ENCODE peak calls at places on chromosome 22, in six cellular contexts. One of them, this sample, is unnamed.

GRCh38 chr22:35313311-35314121 is 13.8 kb downstream of the TOM1 start:
- DNase-seq in tibial nerve: no peak
- DNase-seq in suprapubic skin: peak; percentile 72
- DNase-seq in aorta: peak; percentile 71
- DNase-seq in dorsolateral prefrontal cortex: no peak
- DNase-seq in transverse colon: no peak
- DNase-seq in this sample: no peak

GRCh38 chr22:35505394-35506258 is 35.0 kb upstream of the RASD2 start:
- DNase-seq in tibial nerve: no peak
- DNase-seq in suprapubic skin: no peak
- DNase-seq in aorta: no peak
- DNase-seq in dorsolateral prefrontal cortex: no peak
- DNase-seq in transverse colon: no peak
- DNase-seq in this sample: no peak

GRCh38 chr22:24706050-24706449 is 68.5 kb downstream of the PIWIL3 start:
- DNase-seq in tibial nerve: no peak
- DNase-seq in suprapubic skin: no peak
- DNase-seq in aorta: no peak
- DNase-seq in dorsolateral prefrontal cortex: no peak
- DNase-seq in transverse colon: no peak
- DNase-seq in this sample: no peak

GRCh38 chr22:44862981-44863860 is 110.8 kb downstream of the ARHGAP8 start:
- DNase-seq in tibial nerve: no peak
- DNase-seq in suprapubic skin: no peak
- DNase-seq in aorta: no peak
- DNase-seq in dorsolateral prefrontal cortex: no peak
- DNase-seq in transverse colon: no peak
- DNase-seq in this sample: no peak

GRCh38 chr22:35381424-35381772 is 502 bp downstream of the HMOX1 start:
- DNase-seq in tibial nerve: no peak
- DNase-seq in suprapubic skin: no peak
- DNase-seq in aorta: no peak
- DNase-seq in dorsolateral prefrontal cortex: no peak
- DNase-seq in transverse colon: no peak
- DNase-seq in this sample: no peak

GRCh38 chr22:40196628-40197027 is 18.9 kb downstream of the TNRC6B start:
- DNase-seq in tibial nerve: no peak
- DNase-seq in suprapubic skin: no peak
- DNase-seq in aorta: no peak
- DNase-seq in dorsolateral prefrontal cortex: no peak
- DNase-seq in transverse colon: no peak
- DNase-seq in this sample: peak; percentile 7

GRCh38 chr22:36816635-36817428 is at the start of gene PVALB:
- DNase-seq in tibial nerve: no peak
- DNase-seq in suprapubic skin: no peak
- DNase-seq in aorta: no peak
- DNase-seq in dorsolateral prefrontal cortex: no peak
- DNase-seq in transverse colon: no peak
- DNase-seq in this sample: no peak

GRCh38 chr22:21665047-21665851 is 563 bp upstream of the PPIL2 start:
- DNase-seq in tibial nerve: no peak
- DNase-seq in suprapubic skin: no peak
- DNase-seq in aorta: no peak
- DNase-seq in dorsolateral prefrontal cortex: no peak
- DNase-seq in transverse colon: no peak
- DNase-seq in this sample: no peak

GRCh38 chr22:26477341-26477731 is 6.2 kb downstream of the HPS4 start:
- DNase-seq in tibial nerve: no peak
- DNase-seq in suprapubic skin: no peak
- DNase-seq in aorta: no peak
- DNase-seq in dorsolateral prefrontal cortex: no peak
- DNase-seq in transverse colon: no peak
- DNase-seq in this sample: no peak

GRCh38 chr22:47125603-47126002 is 363.2 kb downstream of the TBC1D22A start:
- DNase-seq in tibial nerve: no peak
- DNase-seq in suprapubic skin: no peak
- DNase-seq in aorta: peak; percentile 25
- DNase-seq in dorsolateral prefrontal cortex: no peak
- DNase-seq in transverse colon: no peak
- DNase-seq in this sample: no peak

GRCh38 chr22:39090426-39091064 is 6.5 kb upstream of the APOBEC3H start:
- DNase-seq in tibial nerve: no peak
- DNase-seq in suprapubic skin: no peak
- DNase-seq in aorta: peak; percentile 62
- DNase-seq in dorsolateral prefrontal cortex: no peak
- DNase-seq in transverse colon: peak; percentile 60
- DNase-seq in this sample: no peak

GRCh38 chr22:25364736-25365241 is 145.3 kb downstream of the CRYBB2 start:
- DNase-seq in tibial nerve: no peak
- DNase-seq in suprapubic skin: peak; percentile 66
- DNase-seq in aorta: peak; percentile 44
- DNase-seq in dorsolateral prefrontal cortex: no peak
- DNase-seq in transverse colon: peak; percentile 70
- DNase-seq in this sample: no peak

GRCh38 chr22:40224702-40225101 is 47.0 kb downstream of the TNRC6B start:
- DNase-seq in tibial nerve: no peak
- DNase-seq in suprapubic skin: no peak
- DNase-seq in aorta: no peak
- DNase-seq in dorsolateral prefrontal cortex: no peak
- DNase-seq in transverse colon: no peak
- DNase-seq in this sample: peak; percentile 53

GRCh38 chr22:43529954-43530863 is 118.4 kb downstream of the MPPED1 start:
- DNase-seq in tibial nerve: no peak
- DNase-seq in suprapubic skin: no peak
- DNase-seq in aorta: no peak
- DNase-seq in dorsolateral prefrontal cortex: no peak
- DNase-seq in transverse colon: no peak
- DNase-seq in this sample: no peak

GRCh38 chr22:43827926-43828710 is 16.0 kb upstream of the EFCAB6 start:
- DNase-seq in tibial nerve: no peak
- DNase-seq in suprapubic skin: peak; percentile 57
- DNase-seq in aorta: no peak
- DNase-seq in dorsolateral prefrontal cortex: no peak
- DNase-seq in transverse colon: no peak
- DNase-seq in this sample: no peak

DNA sequence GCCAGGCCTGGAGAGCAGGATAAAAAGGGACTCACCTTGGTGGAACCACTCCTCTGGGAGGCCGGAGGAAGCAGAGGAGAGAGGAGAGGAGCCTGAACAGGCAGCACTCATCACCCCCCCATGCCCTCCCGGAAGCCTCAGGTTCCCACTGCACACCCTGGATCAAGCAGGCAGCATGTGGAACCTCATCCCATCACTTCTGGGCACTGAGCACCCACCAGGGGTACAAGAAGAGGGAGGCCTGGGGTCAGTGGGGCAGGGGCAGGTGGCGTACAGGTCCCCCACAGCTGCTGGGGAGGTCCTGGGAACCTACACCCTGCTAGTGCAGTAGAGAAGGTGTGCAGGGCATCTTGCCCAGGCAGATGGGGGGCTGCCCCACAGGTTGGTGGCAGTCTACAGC is 35.1 kb upstream of the TXNRD2 start:
- DNase-seq in tibial nerve: no peak
- DNase-seq in suprapubic skin: no peak
- DNase-seq in aorta: no peak
- DNase-seq in dorsolateral prefrontal cortex: no peak
- DNase-seq in transverse colon: no peak
- DNase-seq in this sample: no peak
- H3K27ac ChIP-seq in tibial nerve: peak overlapping the region; percentile 3
- H3K27ac ChIP-seq in suprapubic skin: no peak overlapping the region
- H3K27ac ChIP-seq in aorta: no peak overlapping the region
- H3K27ac ChIP-seq in dorsolateral prefrontal cortex: no peak overlapping the region
- H3K27ac ChIP-seq in transverse colon: no peak overlapping the region
- H3K27ac ChIP-seq in this sample: no peak overlapping the region

GRCh38 chr22:46115388-46115678 is 35.0 kb upstream of the PPARA start:
- DNase-seq in tibial nerve: no peak
- DNase-seq in suprapubic skin: no peak
- DNase-seq in aorta: no peak
- DNase-seq in dorsolateral prefrontal cortex: no peak
- DNase-seq in transverse colon: no peak
- DNase-seq in this sample: no peak
- H3K27ac ChIP-seq in tibial nerve: peak overlapping the region; percentile 87
- H3K27ac ChIP-seq in suprapubic skin: peak overlapping the region; percentile 81
- H3K27ac ChIP-seq in aorta: no peak overlapping the region
- H3K27ac ChIP-seq in dorsolateral prefrontal cortex: no peak overlapping the region
- H3K27ac ChIP-seq in transverse colon: peak overlapping the region; percentile 77
- H3K27ac ChIP-seq in this sample: no peak overlapping the region

DNA sequence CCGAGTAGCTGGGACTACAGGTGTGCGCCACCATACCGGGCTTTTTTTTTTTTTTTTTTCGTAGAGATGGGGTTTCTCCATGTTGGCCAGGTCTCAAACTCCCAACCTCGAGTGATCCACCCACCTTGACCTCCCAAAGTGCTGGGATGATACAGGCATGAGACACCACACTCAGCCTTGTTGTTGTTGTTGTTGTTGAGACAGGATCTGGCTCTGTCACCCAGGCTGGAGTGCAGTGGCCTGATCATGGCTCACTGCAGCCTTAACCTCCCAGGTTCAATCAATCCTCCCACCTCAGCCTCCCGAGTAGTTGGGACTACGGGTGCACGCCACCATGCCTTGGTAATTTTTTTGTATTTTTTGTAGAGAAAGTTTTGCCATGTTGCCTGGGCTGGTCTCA is 23.4 kb upstream of the CLDN5 start:
- DNase-seq in tibial nerve: no peak
- DNase-seq in suprapubic skin: peak; percentile 47
- DNase-seq in aorta: no peak
- DNase-seq in dorsolateral prefrontal cortex: no peak
- DNase-seq in transverse colon: no peak
- DNase-seq in this sample: no peak
- H3K27ac ChIP-seq in tibial nerve: no peak overlapping the region
- H3K27ac ChIP-seq in suprapubic skin: no peak overlapping the region
- H3K27ac ChIP-seq in aorta: no peak overlapping the region
- H3K27ac ChIP-seq in dorsolateral prefrontal cortex: no peak overlapping the region
- H3K27ac ChIP-seq in transverse colon: no peak overlapping the region
- H3K27ac ChIP-seq in this sample: no peak overlapping the region

GRCh38 chr22:19879651-19879995 is 24.9 kb upstream of the GNB1L start:
- DNase-seq in tibial nerve: no peak
- DNase-seq in suprapubic skin: peak; percentile 56
- DNase-seq in aorta: peak; percentile 44
- DNase-seq in dorsolateral prefrontal cortex: no peak
- DNase-seq in transverse colon: no peak
- DNase-seq in this sample: no peak

GRCh38 chr22:19879248-19879575 is 24.5 kb upstream of the GNB1L start:
- DNase-seq in tibial nerve: no peak
- DNase-seq in suprapubic skin: peak; percentile 69
- DNase-seq in aorta: peak; percentile 41
- DNase-seq in dorsolateral prefrontal cortex: no peak
- DNase-seq in transverse colon: no peak
- DNase-seq in this sample: no peak

GRCh38 chr22:19880786-19881569 is 26.3 kb upstream of the GNB1L start:
- DNase-seq in tibial nerve: peak; percentile 38
- DNase-seq in suprapubic skin: peak; percentile 84
- DNase-seq in aorta: peak; percentile 79
- DNase-seq in dorsolateral prefrontal cortex: peak; percentile 55
- DNase-seq in transverse colon: no peak
- DNase-seq in this sample: no peak

GRCh38 chr22:19878461-19879247 is 24.0 kb upstream of the GNB1L start:
- DNase-seq in tibial nerve: no peak
- DNase-seq in suprapubic skin: peak; percentile 64
- DNase-seq in aorta: peak; percentile 9
- DNase-seq in dorsolateral prefrontal cortex: no peak
- DNase-seq in transverse colon: no peak
- DNase-seq in this sample: no peak

GRCh38 chr22:19879996-19880785 is 25.5 kb upstream of the GNB1L start:
- DNase-seq in tibial nerve: no peak
- DNase-seq in suprapubic skin: peak; percentile 74
- DNase-seq in aorta: peak; percentile 41
- DNase-seq in dorsolateral prefrontal cortex: no peak
- DNase-seq in transverse colon: no peak
- DNase-seq in this sample: no peak
- H3K27ac ChIP-seq in tibial nerve: peak overlapping the region; percentile 79
- H3K27ac ChIP-seq in suprapubic skin: peak overlapping the region; percentile 28
- H3K27ac ChIP-seq in aorta: no peak overlapping the region
- H3K27ac ChIP-seq in dorsolateral prefrontal cortex: no peak overlapping the region
- H3K27ac ChIP-seq in transverse colon: peak overlapping the region; percentile 3
- H3K27ac ChIP-seq in this sample: no peak overlapping the region

DNA sequence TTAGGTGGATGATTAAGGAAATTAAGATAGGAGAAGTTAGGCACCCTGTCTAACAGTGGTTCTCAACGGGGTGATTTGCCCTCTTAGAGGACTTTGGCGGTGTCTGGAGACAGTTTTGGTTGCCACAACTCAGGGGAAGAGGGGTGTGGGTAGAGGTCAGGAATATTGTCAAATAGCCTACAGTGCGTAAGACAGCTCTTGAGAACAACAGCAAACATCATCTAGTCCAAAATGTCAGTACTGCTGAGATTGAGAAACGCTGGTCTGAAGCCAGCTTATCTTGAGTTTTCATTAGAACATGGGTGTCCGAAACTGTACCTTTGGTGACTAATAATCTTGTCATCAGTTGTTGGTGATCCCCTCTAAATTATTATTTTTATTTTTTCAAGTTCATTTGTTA is 38.4 kb downstream of the CECR2 start:
- DNase-seq in tibial nerve: no peak
- DNase-seq in suprapubic skin: no peak
- DNase-seq in aorta: no peak
- DNase-seq in dorsolateral prefrontal cortex: no peak
- DNase-seq in transverse colon: no peak
- DNase-seq in this sample: no peak
- H3K27ac ChIP-seq in tibial nerve: no peak overlapping the region
- H3K27ac ChIP-seq in suprapubic skin: no peak overlapping the region
- H3K27ac ChIP-seq in aorta: no peak overlapping the region
- H3K27ac ChIP-seq in dorsolateral prefrontal cortex: no peak overlapping the region
- H3K27ac ChIP-seq in transverse colon: no peak overlapping the region
- H3K27ac ChIP-seq in this sample: no peak overlapping the region

GRCh38 chr22:32618461-32619140 is 144.0 kb downstream of the FBXO7 start:
- DNase-seq in tibial nerve: peak; percentile 71
- DNase-seq in suprapubic skin: no peak
- DNase-seq in aorta: no peak
- DNase-seq in dorsolateral prefrontal cortex: no peak
- DNase-seq in transverse colon: peak; percentile 37
- DNase-seq in this sample: no peak
- H3K27ac ChIP-seq in tibial nerve: peak overlapping the region; percentile 88
- H3K27ac ChIP-seq in suprapubic skin: peak overlapping the region; percentile 93
- H3K27ac ChIP-seq in aorta: no peak overlapping the region
- H3K27ac ChIP-seq in dorsolateral prefrontal cortex: no peak overlapping the region
- H3K27ac ChIP-seq in transverse colon: peak overlapping the region; percentile 81
- H3K27ac ChIP-seq in this sample: peak overlapping the region; percentile 28

DNA sequence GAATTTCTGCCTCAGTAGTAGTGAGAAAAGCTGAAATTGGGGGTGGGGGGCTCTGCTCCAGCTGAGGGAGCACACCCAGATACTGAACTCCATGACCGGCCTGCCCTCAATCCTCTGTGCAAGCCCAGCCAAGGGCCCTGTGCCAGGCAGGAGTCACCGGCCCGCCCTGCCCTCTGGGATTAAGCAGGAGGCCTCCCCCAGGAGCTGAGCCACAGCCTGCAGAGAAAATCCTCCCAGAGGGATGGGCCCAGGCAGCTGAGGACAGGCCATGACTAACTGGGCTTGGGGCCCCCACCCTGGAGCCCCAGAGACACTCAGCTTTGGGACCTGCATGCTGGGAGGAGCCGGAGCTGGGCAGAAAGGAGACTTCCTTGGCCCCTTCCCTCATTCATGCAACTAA is 48.8 kb downstream of the MN1 start:
- DNase-seq in tibial nerve: no peak
- DNase-seq in suprapubic skin: no peak
- DNase-seq in aorta: peak; percentile 85
- DNase-seq in dorsolateral prefrontal cortex: no peak
- DNase-seq in transverse colon: no peak
- DNase-seq in this sample: no peak
- H3K27ac ChIP-seq in tibial nerve: peak overlapping the region; percentile 26
- H3K27ac ChIP-seq in suprapubic skin: peak overlapping the region; percentile 35
- H3K27ac ChIP-seq in aorta: peak overlapping the region; percentile 9
- H3K27ac ChIP-seq in dorsolateral prefrontal cortex: no peak overlapping the region
- H3K27ac ChIP-seq in transverse colon: no peak overlapping the region
- H3K27ac ChIP-seq in this sample: no peak overlapping the region

This sample was measured in caudate nucleus.